ENCODE peak calls at places on chromosomes 1 and 21, in seven cellular contexts. One of them, this sample, is unnamed.

GRCh38 chr1:235562589-235562988 is 58.3 kb upstream of the B3GALNT2 start:
- DNase-seq in PC-3: no peak
- DNase-seq in ascending aorta: no peak
- DNase-seq in epithelial cell of proximal tubule: no peak
- DNase-seq in esophagus squamous epithelium: no peak
- DNase-seq in MM.1S: no peak
- DNase-seq in cardiac fibroblast: no peak
- DNase-seq in this sample: no peak

GRCh38 chr1:171881466-171881865 is 40.2 kb downstream of the DNM3 start:
- DNase-seq in PC-3: no peak
- DNase-seq in ascending aorta: no peak
- DNase-seq in epithelial cell of proximal tubule: no peak
- DNase-seq in esophagus squamous epithelium: no peak
- DNase-seq in MM.1S: no peak
- DNase-seq in cardiac fibroblast: no peak
- DNase-seq in this sample: no peak

GRCh38 chr1:116375165-116375883 is 2.3 kb downstream of the ATP1A1 start:
- DNase-seq in PC-3: peak; percentile 32
- DNase-seq in ascending aorta: no peak
- DNase-seq in epithelial cell of proximal tubule: no peak
- DNase-seq in esophagus squamous epithelium: no peak
- DNase-seq in MM.1S: no peak
- DNase-seq in cardiac fibroblast: peak; percentile 47
- DNase-seq in this sample: no peak

GRCh38 chr1:208298593-208299233 is 54.5 kb upstream of the PLXNA2 start:
- DNase-seq in PC-3: no peak
- DNase-seq in ascending aorta: no peak
- DNase-seq in epithelial cell of proximal tubule: no peak
- DNase-seq in esophagus squamous epithelium: no peak
- DNase-seq in MM.1S: no peak
- DNase-seq in cardiac fibroblast: no peak
- DNase-seq in this sample: no peak

GRCh38 chr1:172070055-172070454 is 228.8 kb downstream of the DNM3 start:
- DNase-seq in PC-3: no peak
- DNase-seq in ascending aorta: no peak
- DNase-seq in epithelial cell of proximal tubule: no peak
- DNase-seq in esophagus squamous epithelium: no peak
- DNase-seq in MM.1S: no peak
- DNase-seq in cardiac fibroblast: no peak
- DNase-seq in this sample: no peak

GRCh38 chr1:155254714-155255242 is 505 bp downstream of the ENTREP3 start:
- DNase-seq in PC-3: peak; percentile 24
- DNase-seq in ascending aorta: no peak
- DNase-seq in epithelial cell of proximal tubule: no peak
- DNase-seq in esophagus squamous epithelium: no peak
- DNase-seq in MM.1S: no peak
- DNase-seq in cardiac fibroblast: peak; percentile 19
- DNase-seq in this sample: peak; percentile 77

GRCh38 chr1:193707271-193708015 is 521.0 kb upstream of the B3GALT2 start:
- DNase-seq in PC-3: peak; percentile 74
- DNase-seq in ascending aorta: no peak
- DNase-seq in epithelial cell of proximal tubule: no peak
- DNase-seq in esophagus squamous epithelium: no peak
- DNase-seq in MM.1S: no peak
- DNase-seq in cardiac fibroblast: no peak
- DNase-seq in this sample: no peak

GRCh38 chr1:53582211-53583020 is 123.2 kb downstream of the DMRTB1 start:
- DNase-seq in PC-3: no peak
- DNase-seq in ascending aorta: no peak
- DNase-seq in epithelial cell of proximal tubule: no peak
- DNase-seq in esophagus squamous epithelium: no peak
- DNase-seq in MM.1S: peak; percentile 26
- DNase-seq in cardiac fibroblast: no peak
- DNase-seq in this sample: no peak

GRCh38 chr1:96234299-96234698 is 487.3 kb upstream of the PTBP2 start:
- DNase-seq in PC-3: peak; percentile 58
- DNase-seq in ascending aorta: no peak
- DNase-seq in epithelial cell of proximal tubule: no peak
- DNase-seq in esophagus squamous epithelium: no peak
- DNase-seq in MM.1S: no peak
- DNase-seq in cardiac fibroblast: peak; percentile 75
- DNase-seq in this sample: no peak

GRCh38 chr1:1306070-1306660 is 1.6 kb downstream of the ACAP3 start:
- DNase-seq in PC-3: no peak
- DNase-seq in ascending aorta: no peak
- DNase-seq in epithelial cell of proximal tubule: no peak
- DNase-seq in esophagus squamous epithelium: no peak
- DNase-seq in MM.1S: no peak
- DNase-seq in cardiac fibroblast: peak; percentile 25
- DNase-seq in this sample: no peak
- H3K4me3 ChIP-seq in PC-3: peak overlapping the region; percentile 97
- H3K4me3 ChIP-seq in ascending aorta: peak overlapping the region; percentile 94
- H3K4me3 ChIP-seq in epithelial cell of proximal tubule: peak overlapping the region; percentile 73
- H3K4me3 ChIP-seq in esophagus squamous epithelium: peak overlapping the region; percentile 74
- H3K4me3 ChIP-seq in MM.1S: peak overlapping the region; percentile 87
- H3K4me3 ChIP-seq in cardiac fibroblast: peak overlapping the region; percentile 79
- H3K4me3 ChIP-seq in this sample: peak overlapping the region; percentile 81

DNA sequence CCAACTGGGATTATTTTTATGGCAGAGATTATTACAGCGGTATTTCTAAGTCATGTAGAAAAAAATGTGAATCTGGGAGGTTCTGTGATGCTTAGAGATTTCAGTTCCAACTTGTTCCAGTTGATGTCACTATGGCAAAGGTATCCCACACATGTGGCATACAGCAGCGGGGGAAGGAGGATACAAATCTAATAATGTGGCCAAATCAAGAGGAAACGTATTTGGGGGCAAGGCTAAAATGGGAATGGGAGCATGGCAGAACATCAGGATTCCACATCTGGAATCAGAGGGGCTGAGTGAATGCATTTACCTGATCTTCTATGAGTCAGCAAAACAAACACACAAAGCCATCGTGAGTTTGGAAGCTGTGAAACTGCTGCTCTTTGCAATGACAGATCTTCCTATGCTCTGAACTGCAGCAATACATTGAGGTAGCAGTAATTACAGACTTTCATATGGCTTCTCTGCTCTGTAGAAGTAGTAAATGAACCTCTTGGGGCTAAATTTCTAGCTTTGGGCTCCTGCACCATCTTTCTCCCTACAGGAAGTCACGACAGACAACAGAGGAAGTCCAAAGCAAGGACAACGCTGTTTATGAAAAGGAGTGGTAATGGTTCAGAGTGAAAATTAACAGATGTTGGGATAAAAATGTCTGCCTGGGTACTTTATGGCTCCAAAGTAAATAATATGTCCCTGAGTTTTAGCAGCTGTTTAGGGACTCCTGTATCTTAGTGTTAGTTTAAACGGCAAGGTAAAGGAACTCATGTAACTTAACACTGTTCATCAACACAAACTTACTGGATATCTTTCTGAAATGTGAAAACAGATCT is 55.6 kb downstream of the GABPA start:
- DNase-seq in PC-3: peak; percentile 58
- DNase-seq in ascending aorta: no peak
- DNase-seq in epithelial cell of proximal tubule: no peak
- DNase-seq in esophagus squamous epithelium: no peak
- DNase-seq in MM.1S: peak; percentile 66
- DNase-seq in cardiac fibroblast: peak; percentile 56
- DNase-seq in this sample: no peak
- TF ChIP-seq CTCF in PC-3: peak; percentile 72
- TF ChIP-seq CTCF in ascending aorta: peak; percentile 42
- TF ChIP-seq CTCF in epithelial cell of proximal tubule: peak; percentile 63
- TF ChIP-seq CTCF in esophagus squamous epithelium: peak; percentile 32
- TF ChIP-seq CTCF in MM.1S: peak; percentile 68
- TF ChIP-seq CTCF in cardiac fibroblast: peak; percentile 36
- TF ChIP-seq CTCF in this sample: no peak

GRCh38 chr1:197928849-197929336 is 11.7 kb downstream of the LHX9 start:
- DNase-seq in PC-3: no peak
- DNase-seq in ascending aorta: no peak
- DNase-seq in epithelial cell of proximal tubule: no peak
- DNase-seq in esophagus squamous epithelium: no peak
- DNase-seq in MM.1S: peak; percentile 31
- DNase-seq in cardiac fibroblast: no peak
- DNase-seq in this sample: no peak
- H3K4me3 ChIP-seq in PC-3: no peak overlapping the region
- H3K4me3 ChIP-seq in ascending aorta: no peak overlapping the region
- H3K4me3 ChIP-seq in epithelial cell of proximal tubule: peak overlapping the region; percentile 33
- H3K4me3 ChIP-seq in esophagus squamous epithelium: no peak overlapping the region
- H3K4me3 ChIP-seq in MM.1S: peak overlapping the region; percentile 58
- H3K4me3 ChIP-seq in cardiac fibroblast: peak overlapping the region; percentile 30
- H3K4me3 ChIP-seq in this sample: no peak overlapping the region

DNA sequence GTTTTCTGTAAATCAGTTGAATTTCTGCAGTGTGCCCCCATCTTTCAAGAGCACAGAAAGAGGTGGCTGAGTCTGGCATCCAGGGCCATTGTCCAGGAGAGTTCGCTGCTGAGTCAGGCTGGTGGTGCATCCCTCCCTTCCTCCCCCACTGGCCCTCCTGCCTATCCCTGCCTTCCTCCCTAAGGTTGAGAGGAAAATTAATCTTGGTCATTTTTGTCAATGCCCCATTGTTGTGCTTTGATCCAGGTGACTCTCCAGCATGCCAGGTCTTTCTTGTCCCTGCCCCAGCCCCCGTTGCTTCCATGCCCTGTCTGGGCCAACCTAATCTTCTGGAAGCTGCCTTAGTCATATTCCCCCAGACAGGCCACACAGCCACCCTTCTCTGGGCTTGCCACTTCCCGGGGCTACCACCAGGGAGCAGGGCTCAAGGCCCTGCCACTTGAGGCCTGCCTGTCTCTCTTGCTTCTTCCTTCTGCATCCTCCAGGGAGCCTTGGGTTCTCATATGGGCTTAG is 26.6 kb downstream of the PROK1 start:
- DNase-seq in PC-3: no peak
- DNase-seq in ascending aorta: no peak
- DNase-seq in epithelial cell of proximal tubule: no peak
- DNase-seq in esophagus squamous epithelium: no peak
- DNase-seq in MM.1S: no peak
- DNase-seq in cardiac fibroblast: no peak
- DNase-seq in this sample: no peak
- TF ChIP-seq CTCF in PC-3: peak; percentile 56
- TF ChIP-seq CTCF in ascending aorta: no peak
- TF ChIP-seq CTCF in epithelial cell of proximal tubule: no peak
- TF ChIP-seq CTCF in esophagus squamous epithelium: no peak
- TF ChIP-seq CTCF in MM.1S: peak; percentile 11
- TF ChIP-seq CTCF in cardiac fibroblast: peak; percentile 28
- TF ChIP-seq CTCF in this sample: no peak

DNA sequence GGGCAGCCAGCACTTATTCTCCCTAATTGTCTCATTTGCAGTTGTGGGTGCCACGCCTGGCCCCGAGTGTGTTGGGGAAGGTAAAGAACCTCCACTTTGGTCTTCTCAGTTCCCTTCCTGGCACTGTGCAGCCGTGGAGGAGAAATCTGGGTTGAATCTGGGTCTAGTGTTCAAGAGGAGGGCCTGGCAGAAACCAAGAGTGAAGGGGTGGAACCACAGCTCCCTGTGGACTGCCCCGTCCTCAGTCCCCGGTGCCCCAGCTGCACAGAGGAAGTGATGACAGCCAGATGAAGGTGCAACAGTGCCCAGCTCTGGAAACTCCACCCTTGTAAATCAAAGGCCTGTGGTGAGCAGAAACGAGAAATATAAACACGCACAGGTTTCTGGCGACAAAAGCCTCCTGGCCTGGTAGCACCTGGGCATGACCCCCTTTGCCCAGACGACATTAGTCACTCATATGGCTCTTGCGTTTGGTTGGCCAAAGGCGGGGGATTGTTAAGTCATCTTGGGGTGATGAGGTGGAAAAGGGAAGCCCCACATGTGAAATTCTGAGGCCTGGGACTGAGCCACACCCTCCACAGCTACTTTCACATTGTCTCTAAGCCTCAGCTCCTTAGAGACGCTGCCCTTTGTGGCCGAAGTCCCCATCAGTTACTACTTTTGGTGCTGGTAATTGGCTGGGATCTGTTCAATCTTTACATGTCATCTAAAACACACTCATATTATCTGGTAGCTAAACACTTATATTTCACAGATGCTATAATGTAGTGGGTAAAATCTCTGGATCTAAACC is 4.2 kb upstream of the ECE1 start:
- DNase-seq in PC-3: peak; percentile 19
- DNase-seq in ascending aorta: no peak
- DNase-seq in epithelial cell of proximal tubule: no peak
- DNase-seq in esophagus squamous epithelium: no peak
- DNase-seq in MM.1S: peak; percentile 96
- DNase-seq in cardiac fibroblast: no peak
- DNase-seq in this sample: peak; percentile 74
- H3K4me3 ChIP-seq in PC-3: no peak overlapping the region
- H3K4me3 ChIP-seq in ascending aorta: no peak overlapping the region
- H3K4me3 ChIP-seq in epithelial cell of proximal tubule: no peak overlapping the region
- H3K4me3 ChIP-seq in esophagus squamous epithelium: no peak overlapping the region
- H3K4me3 ChIP-seq in MM.1S: peak overlapping the region; percentile 77
- H3K4me3 ChIP-seq in cardiac fibroblast: no peak overlapping the region
- H3K4me3 ChIP-seq in this sample: no peak overlapping the region

GRCh38 chr1:94527447-94528031 is 14.0 kb downstream of the F3 start:
- DNase-seq in PC-3: peak; percentile 44
- DNase-seq in ascending aorta: no peak
- DNase-seq in epithelial cell of proximal tubule: peak; percentile 40
- DNase-seq in esophagus squamous epithelium: no peak
- DNase-seq in MM.1S: no peak
- DNase-seq in cardiac fibroblast: peak; percentile 38
- DNase-seq in this sample: no peak
- TF ChIP-seq CTCF in PC-3: peak; percentile 26
- TF ChIP-seq CTCF in ascending aorta: no peak
- TF ChIP-seq CTCF in epithelial cell of proximal tubule: peak; percentile 31
- TF ChIP-seq CTCF in esophagus squamous epithelium: no peak
- TF ChIP-seq CTCF in MM.1S: no peak
- TF ChIP-seq CTCF in cardiac fibroblast: no peak
- TF ChIP-seq CTCF in this sample: no peak

GRCh38 chr1:61053281-61053711 is 29.1 kb upstream of the NFIA start:
- DNase-seq in PC-3: no peak
- DNase-seq in ascending aorta: no peak
- DNase-seq in epithelial cell of proximal tubule: no peak
- DNase-seq in esophagus squamous epithelium: no peak
- DNase-seq in MM.1S: no peak
- DNase-seq in cardiac fibroblast: no peak
- DNase-seq in this sample: no peak
- H3K4me3 ChIP-seq in PC-3: no peak overlapping the region
- H3K4me3 ChIP-seq in ascending aorta: peak overlapping the region; percentile 72
- H3K4me3 ChIP-seq in epithelial cell of proximal tubule: peak overlapping the region; percentile 53
- H3K4me3 ChIP-seq in esophagus squamous epithelium: peak overlapping the region; percentile 29
- H3K4me3 ChIP-seq in MM.1S: peak overlapping the region; percentile 61
- H3K4me3 ChIP-seq in cardiac fibroblast: peak overlapping the region; percentile 51
- H3K4me3 ChIP-seq in this sample: peak overlapping the region; percentile 96

This sample was measured in coronary artery.